ENCODE peak calls at places on chromosomes 3 and 15, in four cellular contexts. Q is GM12878, R is K562, Y is endothelial cell of umbilical vein. L is an unnamed sample.

GRCh38 chr15:66603301-66604179 is 37.7 kb upstream of the LCTL start:
- DNase-seq in R (peak; percentile 78), Q (no peak), Y (peak; percentile 65), L (peak; percentile 62)

GRCh38 chr3:47227678-47228077 is 54.9 kb downstream of the KIF9 start:
- DNase-seq in R (no peak), Y (no peak), Q (peak; percentile 58), L (no peak)

GRCh38 chr3:189488241-189488767 is 142.9 kb upstream of the TP63 start:
- DNase-seq in Q (no peak), R (no peak), Y (no peak), L (no peak)

GRCh38 chr3:150747909-150748568 is 14.9 kb downstream of the SIAH2 start:
- DNase-seq in Y (no peak), Q (no peak), R (no peak), L (no peak)

GRCh38 chr3:45596290-45596791 is 1.8 kb downstream of the LIMD1 start:
- DNase-seq in Y (no peak), R (no peak), Q (peak; percentile 84), L (no peak)

GRCh38 chr15:64993290-64993689 is 3.6 kb upstream of the SPG21 start:
- DNase-seq in Q (no peak), Y (no peak), R (no peak), L (no peak)

GRCh38 chr3:39150170-39150802 is 3.1 kb downstream of the CSRNP1 start:
- DNase-seq in Y (peak; percentile 70), R (no peak), Q (no peak), L (no peak)

GRCh38 chr3:58180940-58181587 is 29.7 kb downstream of the DNASE1L3 start:
- DNase-seq in R (no peak), Q (no peak), Y (no peak), L (no peak)

GRCh38 chr3:118501152-118501551 is 533.5 kb downstream of the IGSF11 start:
- DNase-seq in R (no peak), Q (no peak), Y (peak; percentile 18), L (no peak)

GRCh38 chr15:70863450-70864218 is 9.7 kb upstream of the LARP6 start:
- DNase-seq in Y (peak; percentile 18), R (no peak), Q (no peak), L (peak; percentile 92)

GRCh38 chr3:13248640-13249039 is 171.5 kb downstream of the NUP210 start:
- DNase-seq in Q (no peak), Y (no peak), R (no peak), L (no peak)

GRCh38 chr15:75171408-75171807 is 30.3 kb upstream of the C15orf39 start:
- DNase-seq in Y (peak; percentile 58), R (no peak), Q (peak; percentile 30), L (peak; percentile 90)

GRCh38 chr15:25684521-25685215 is 178.5 kb downstream of the ATP10A start:
- DNase-seq in Y (no peak), R (no peak), Q (no peak), L (peak; percentile 80)

GRCh38 chr3:100140976-100141375 is 26.7 kb upstream of the FILIP1L start:
- DNase-seq in Q (no peak), R (no peak), Y (no peak), L (no peak)

GRCh38 chr3:138180375-138181029 is 5.8 kb upstream of the DBR1 start:
- DNase-seq in Q (no peak), R (no peak), Y (peak; percentile 50), L (peak; percentile 47)

GRCh38 chr15:84099181-84099580 is 136.4 kb upstream of the GOLGA6L4 start:
- DNase-seq in Y (peak; percentile 25), R (no peak), Q (peak; percentile 55), L (no peak)

GRCh38 chr3:184289426-184289938 is 9.6 kb upstream of the PSMD2 start:
- DNase-seq in Y (peak; percentile 52), R (peak; percentile 77), Q (no peak), L (peak; percentile 38)

GRCh38 chr3:62184559-62184958 is 188.8 kb downstream of the FEZF2 start:
- DNase-seq in R (no peak), Q (no peak), Y (no peak), L (no peak)

GRCh38 chr15:88476635-88477038 is 9.1 kb downstream of the MRPS11 start:
- DNase-seq in Q (no peak), Y (peak; percentile 41), R (peak; percentile 59), L (peak; percentile 55)

GRCh38 chr3:126131881-126132750 is 48.2 kb upstream of the SLC41A3 start:
- DNase-seq in Q (no peak), Y (no peak), R (no peak), L (no peak)

GRCh38 chr3:181622365-181622764 is 89.4 kb upstream of the SOX2 start:
- DNase-seq in R (no peak), Y (peak; percentile 90), Q (no peak), L (no peak)

GRCh38 chr3:158768361-158768787 is 33.5 kb upstream of the MFSD1 start:
- DNase-seq in Q (no peak), Y (peak; percentile 75), R (peak; percentile 30), L (peak; percentile 78)

GRCh38 chr3:142225885-142226215 is 465 bp upstream of the GK5 start:
- DNase-seq in Y (no peak), Q (no peak), R (no peak), L (no peak)

GRCh38 chr15:68364028-68364659 is 67.8 kb downstream of the ITGA11 start:
- DNase-seq in Y (no peak), R (no peak), Q (no peak), L (peak; percentile 43)

GRCh38 chr3:104646196-104646595 is 720.5 kb upstream of the ALCAM start:
- DNase-seq in Q (no peak), Y (no peak), R (no peak), L (no peak)

DNA sequence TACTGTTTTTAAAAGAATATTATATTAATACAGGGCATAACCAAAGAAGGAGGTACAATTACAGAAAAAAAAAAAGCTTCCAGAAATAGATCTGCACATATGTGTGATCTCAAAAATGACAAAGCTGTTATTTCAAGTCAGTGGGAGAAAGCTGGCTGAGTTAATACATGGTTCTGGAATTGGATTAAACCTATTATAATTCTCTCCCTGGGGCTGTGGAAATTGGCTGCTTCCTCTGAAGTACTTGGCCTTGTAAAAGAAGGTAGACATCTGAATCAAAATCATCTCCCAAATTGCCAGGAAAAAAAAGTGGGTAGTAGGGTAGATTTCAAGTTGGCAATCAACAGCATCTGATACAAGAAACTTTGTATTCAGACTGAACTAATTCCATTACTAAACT is 723.9 kb upstream of the ALCAM start:
- DNase-seq in Y (no peak), Q (no peak), R (no peak), L (no peak)
- TF ChIP-seq FOS in Y (no peak), Q (no peak), R (no peak), L (no peak)

GRCh38 chr3:37787027-37787868 is 74.4 kb upstream of the CTDSPL start:
- DNase-seq in R (no peak), Q (no peak), Y (no peak), L (no peak)
- TF ChIP-seq FOS in R (no peak), Q (no peak), Y (no peak), L (no peak)

GRCh38 chr15:34043391-34043790 is 4.4 kb upstream of the AVEN start:
- DNase-seq in Q (no peak), Y (no peak), R (no peak), L (no peak)
- TF ChIP-seq FOS in Q (no peak), Y (no peak), R (no peak), L (no peak)

DNA sequence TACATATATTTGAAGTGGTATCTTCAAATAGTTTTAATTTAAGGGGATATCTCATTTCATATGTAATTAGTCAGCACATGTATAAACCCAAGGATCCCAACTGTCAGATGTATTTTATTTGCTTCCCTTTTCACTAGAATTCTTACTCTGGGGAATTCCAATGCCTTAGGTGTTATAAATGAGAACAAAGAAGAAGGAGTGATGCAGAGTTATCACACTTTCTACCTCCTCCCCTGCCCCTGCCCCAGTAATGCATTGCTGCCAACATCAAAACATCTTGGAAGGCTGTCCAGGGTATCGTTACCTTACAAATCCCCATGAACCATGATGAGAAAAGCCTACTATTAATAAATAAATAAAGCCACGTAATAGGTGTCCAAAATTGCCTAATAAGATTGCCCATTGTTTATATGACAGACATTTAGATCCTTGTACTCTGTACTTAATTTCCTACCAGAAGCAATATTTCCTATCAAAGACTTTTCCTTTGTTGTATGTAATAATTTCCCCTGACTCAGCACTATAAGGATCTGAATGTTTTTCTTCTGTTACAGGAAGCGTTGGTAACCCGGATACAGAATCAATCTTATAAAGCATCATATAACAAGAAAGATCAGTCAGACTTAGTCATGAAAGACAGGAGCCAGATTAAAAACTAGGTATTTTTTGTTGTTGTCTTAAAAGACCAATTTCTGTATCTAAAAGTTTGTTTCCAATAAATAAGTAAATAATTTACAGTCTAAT is 38.8 kb downstream of the CBLB start:
- DNase-seq in Q (no peak), R (no peak), Y (peak; percentile 84), L (peak; percentile 44)
- TF ChIP-seq FOS in Q (no peak), R (no peak), Y (peak; percentile 37), L (no peak)

GRCh38 chr3:133547432-133548041 is 25.9 kb upstream of the CDV3 start:
- DNase-seq in R (no peak), Q (no peak), Y (no peak), L (peak; percentile 74)
- TF ChIP-seq FOS in R (no peak), Q (no peak), Y (no peak), L (no peak)

GRCh38 chr3:9316881-9317341 is 45.9 kb upstream of the THUMPD3 start:
- DNase-seq in Q (no peak), Y (peak; percentile 81), R (no peak), L (peak; percentile 56)
- TF ChIP-seq FOS in Q (no peak), Y (peak; percentile 27), R (no peak), L (no peak)

DNA sequence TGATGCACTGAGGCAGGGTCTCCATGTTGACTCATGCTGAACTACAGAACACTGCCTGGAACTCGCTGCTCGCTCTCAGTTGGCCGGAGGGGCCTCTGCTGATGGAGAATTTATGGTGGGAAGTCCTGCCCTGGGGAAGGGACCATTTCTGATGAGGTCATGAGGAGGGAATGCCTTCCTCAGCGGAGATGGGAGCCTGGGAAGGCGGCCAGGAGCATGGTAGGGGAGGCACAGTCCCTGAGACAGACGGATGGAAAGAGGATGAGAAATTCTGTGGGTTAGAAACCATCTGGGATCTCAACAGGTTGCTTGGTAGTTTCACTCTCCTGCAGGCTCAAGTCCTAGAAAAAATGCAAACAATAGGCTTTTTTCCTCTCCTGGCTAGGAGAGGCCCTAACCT is 56.8 kb upstream of the TPM1 start:
- DNase-seq in Q (no peak), R (no peak), Y (peak; percentile 3), L (peak; percentile 81)
- TF ChIP-seq FOS in Q (no peak), R (no peak), Y (no peak), L (no peak)

DNA sequence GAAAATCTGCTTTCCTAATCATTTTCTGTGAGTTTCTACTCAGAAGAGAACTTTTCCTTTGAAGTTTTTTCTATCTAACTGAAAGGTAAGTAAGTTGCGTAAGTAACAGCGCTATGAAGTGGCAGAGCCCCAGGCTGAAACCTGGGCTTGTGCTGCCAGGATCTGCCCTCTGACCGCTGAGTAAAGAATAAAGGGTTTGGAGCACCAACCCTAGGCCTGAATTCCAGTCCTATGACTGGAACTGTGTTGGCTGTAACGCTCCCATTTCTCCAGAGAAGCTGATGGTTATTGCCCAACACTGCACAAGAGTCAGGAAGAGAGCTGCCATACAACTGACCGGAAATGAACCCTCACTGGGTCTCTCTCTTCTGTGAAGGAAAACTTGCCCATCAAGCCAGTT is 87.0 kb downstream of the FOXB1 start:
- DNase-seq in Y (no peak), R (no peak), Q (no peak), L (peak; percentile 83)
- TF ChIP-seq FOS in Y (no peak), R (no peak), Q (no peak), L (no peak)